ENCODE peak calls at places on chromosomes 11 and 22, in eight cellular contexts. Q is WERI-Rb-1, U is fibroblast of lung, W is spleen, Z is cardiac muscle cell, M is GM23248, S is lower leg skin, N is colonic mucosa. Y is an unnamed sample.

GRCh38 chr22:45242778-45243191 is 2.1 kb upstream of the KIAA0930 start:
- DNase-seq in M (no peak), N (peak), W (no peak), Z (peak), S (no peak), Q (peak), U (no peak), Y (no peak)

GRCh38 chr11:117983163-117983475 is 3.1 kb upstream of the IL10RA start:
- DNase-seq in N (peak), U (no peak), Q (no peak), M (no peak), Z (no peak), W (peak), S (peak), Y (no peak)

GRCh38 chr11:94602430-94603372 is 35.5 kb downstream of the PIWIL4 start:
- DNase-seq in N (no peak), W (no peak), M (peak), U (peak), S (no peak), Z (peak), Q (no peak), Y (peak)

GRCh38 chr11:57566035-57566504 is 1.4 kb downstream of the UBE2L6 start:
- DNase-seq in Q (no peak), S (no peak), N (peak), U (peak), Z (peak), W (no peak), M (peak), Y (peak)

GRCh38 chr11:119844808-119845207 is 115.8 kb upstream of the NECTIN1 start:
- DNase-seq in N (no peak), Q (no peak), M (no peak), Z (no peak), S (no peak), U (no peak), W (no peak), Y (no peak)

GRCh38 chr11:134573857-134574256 is 161.8 kb upstream of the B3GAT1 start:
- DNase-seq in Q (no peak), Z (no peak), N (no peak), U (no peak), S (no peak), W (no peak), M (no peak), Y (no peak)

GRCh38 chr11:69058501-69059270 is 10.0 kb downstream of the TPCN2 start:
- DNase-seq in W (no peak), M (no peak), U (no peak), N (no peak), Q (no peak), S (no peak), Z (no peak), Y (no peak)

GRCh38 chr11:67302571-67303131 is 679 bp upstream of the SSH3 start:
- DNase-seq in U (no peak), W (peak), Z (peak), N (peak), Q (peak), S (peak), M (peak), Y (no peak)

GRCh38 chr11:46363455-46363920 is 16.2 kb downstream of the DGKZ start:
- DNase-seq in M (peak), Z (no peak), U (peak), N (no peak), W (peak), Q (peak), S (no peak), Y (no peak)

GRCh38 chr11:84398017-84398626 is 1112.0 kb upstream of the CCDC90B start:
- DNase-seq in Z (peak), U (peak), W (no peak), S (no peak), N (no peak), Q (peak), M (peak), Y (peak)

GRCh38 chr11:120178441-120179070 is 32.3 kb upstream of the OAF start:
- DNase-seq in Z (no peak), Q (no peak), U (peak), S (peak), N (no peak), M (peak), W (peak), Y (no peak)

GRCh38 chr22:33952776-33953175 is 32.5 kb upstream of the LARGE1 start:
- DNase-seq in Z (no peak), M (no peak), N (no peak), W (no peak), U (no peak), Q (no peak), S (no peak), Y (no peak)
- H3K4me3 ChIP-seq in Z (no peak), M (no peak), N (no peak), W (no peak), U (no peak), Q (no peak), S (no peak), Y (no peak)

DNA sequence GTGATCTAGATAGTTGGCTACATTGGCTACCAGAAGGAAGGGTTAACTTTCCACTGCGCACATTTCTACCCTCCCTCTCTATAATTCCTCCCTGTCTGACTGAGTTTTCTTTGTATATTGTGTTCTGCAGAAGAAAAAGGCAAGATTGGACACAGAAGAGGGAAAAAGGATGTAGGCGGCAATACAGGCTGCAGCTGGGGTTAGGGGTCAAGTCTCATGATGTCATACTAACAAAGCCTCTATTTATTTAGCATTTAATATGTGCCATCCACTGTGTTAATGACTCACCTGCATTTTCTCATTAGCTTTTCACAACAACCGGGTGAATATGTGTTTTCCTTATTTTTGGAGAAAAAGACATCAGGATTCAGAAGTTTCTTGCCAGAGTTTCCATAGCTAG is 2.0 kb downstream of the FAM83F start:
- DNase-seq in Q (no peak), S (no peak), N (no peak), M (no peak), U (no peak), Z (no peak), W (no peak), Y (no peak)
- H3K4me3 ChIP-seq in Q (no peak), S (no peak), N (peak), M (no peak), U (no peak), Z (no peak), W (no peak), Y (no peak)

GRCh38 chr11:17075506-17075905 is 2.0 kb downstream of the RPS13 start:
- DNase-seq in Z (no peak), U (no peak), W (no peak), M (peak), Q (no peak), N (no peak), S (no peak), Y (no peak)
- H3K4me3 ChIP-seq in Z (no peak), U (no peak), W (no peak), M (peak), Q (no peak), N (no peak), S (no peak), Y (peak)

DNA sequence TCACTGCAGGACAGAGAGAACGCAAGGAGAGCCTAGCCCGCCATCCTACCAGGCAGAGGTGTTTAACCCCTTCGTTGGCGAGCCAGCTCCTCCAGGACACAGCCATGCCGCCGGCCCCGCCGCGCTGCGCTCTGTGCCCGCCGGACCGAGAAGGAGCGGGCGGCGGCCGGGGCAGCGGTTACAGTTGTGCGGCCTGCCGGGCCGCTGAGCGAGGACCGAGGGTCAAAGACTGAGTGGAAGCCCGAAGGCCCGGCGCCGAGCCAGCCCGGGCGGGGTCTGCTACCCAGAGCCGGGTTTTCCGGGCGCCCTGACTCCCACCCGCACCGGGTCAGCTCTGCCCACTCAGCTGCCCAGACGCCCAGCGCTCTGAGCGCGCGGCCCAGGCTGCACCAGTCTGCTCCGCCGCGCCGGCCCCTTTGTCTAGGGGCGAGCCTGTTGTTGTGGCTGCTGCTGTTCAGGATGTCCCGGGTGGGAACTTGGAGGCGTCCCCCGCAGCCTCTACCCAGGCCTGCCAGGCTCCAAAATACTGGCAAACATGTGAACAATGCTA is at the start of gene NOX4:
- DNase-seq in Q (no peak), M (peak), Z (peak), W (peak), U (peak), N (no peak), S (peak), Y (no peak)
- H3K4me3 ChIP-seq in Q (no peak), M (peak), Z (peak), W (peak), U (peak), N (peak), S (no peak), Y (no peak)

GRCh38 chr22:31230155-31230870 is 18.2 kb downstream of the LIMK2 start:
- DNase-seq in Q (no peak), W (no peak), S (no peak), U (peak), M (peak), N (no peak), Z (peak), Y (no peak)
- H3K4me3 ChIP-seq in Q (no peak), W (no peak), S (no peak), U (no peak), M (no peak), N (no peak), Z (no peak), Y (no peak)

DNA sequence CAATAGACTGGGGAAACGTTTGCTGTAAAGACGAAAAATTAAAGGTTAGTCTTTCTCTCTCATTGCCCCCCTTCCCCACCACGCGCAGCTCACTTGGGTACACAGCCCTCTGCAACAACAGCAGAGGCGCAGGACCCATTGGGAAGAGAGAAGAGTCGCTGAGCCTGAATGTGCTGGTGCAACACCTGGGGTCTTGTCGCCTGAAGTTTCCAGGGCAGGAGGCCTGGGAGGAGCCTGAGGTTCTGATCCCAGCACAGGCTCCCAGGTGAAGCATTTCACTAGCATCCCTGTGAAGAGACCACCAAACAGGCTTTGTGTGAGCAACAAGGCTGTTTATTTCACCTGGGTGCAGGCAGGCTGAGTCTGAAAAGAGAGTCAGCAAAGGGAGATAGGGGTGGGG is 116.2 kb upstream of the NTM start:
- DNase-seq in S (no peak), N (no peak), U (no peak), M (no peak), Z (no peak), W (no peak), Q (no peak), Y (no peak)
- H3K4me3 ChIP-seq in S (no peak), N (no peak), U (no peak), M (no peak), Z (no peak), W (no peak), Q (no peak), Y (no peak)

GRCh38 chr11:63277345-63277943 is 34.0 kb upstream of the SLC22A25 start:
- DNase-seq in U (no peak), M (no peak), W (no peak), N (no peak), Q (no peak), Z (no peak), S (no peak), Y (peak)

GRCh38 chr11:63282579-63282978 is 39.2 kb upstream of the SLC22A25 start:
- DNase-seq in U (no peak), M (no peak), N (no peak), W (no peak), Q (no peak), S (no peak), Z (no peak), Y (no peak)

DNA sequence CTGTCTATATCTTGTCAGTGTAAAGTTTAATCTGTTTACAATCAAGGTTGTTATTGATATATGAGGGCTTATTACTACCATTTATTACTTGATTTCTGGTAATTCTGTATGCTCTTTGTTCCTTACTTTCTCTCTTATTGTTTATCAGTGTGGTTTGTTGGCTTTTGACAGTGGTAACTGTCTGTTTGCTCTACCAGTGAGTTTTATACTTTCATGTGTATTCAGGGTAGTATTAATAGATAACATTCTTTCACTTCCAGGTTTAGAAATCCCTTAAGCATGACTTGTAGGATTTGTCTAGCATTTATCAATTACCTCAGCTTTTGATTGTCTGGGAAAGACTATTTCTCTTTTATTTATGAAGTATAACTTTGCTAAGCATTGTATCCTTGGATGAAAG is 37.5 kb upstream of the SLC22A25 start:
- DNase-seq in U (no peak), N (no peak), W (no peak), Z (no peak), M (no peak), Q (no peak), S (no peak), Y (no peak)
- H3K4me3 ChIP-seq in U (no peak), N (no peak), W (no peak), Z (no peak), M (no peak), Q (no peak), S (no peak), Y (no peak)

DNA sequence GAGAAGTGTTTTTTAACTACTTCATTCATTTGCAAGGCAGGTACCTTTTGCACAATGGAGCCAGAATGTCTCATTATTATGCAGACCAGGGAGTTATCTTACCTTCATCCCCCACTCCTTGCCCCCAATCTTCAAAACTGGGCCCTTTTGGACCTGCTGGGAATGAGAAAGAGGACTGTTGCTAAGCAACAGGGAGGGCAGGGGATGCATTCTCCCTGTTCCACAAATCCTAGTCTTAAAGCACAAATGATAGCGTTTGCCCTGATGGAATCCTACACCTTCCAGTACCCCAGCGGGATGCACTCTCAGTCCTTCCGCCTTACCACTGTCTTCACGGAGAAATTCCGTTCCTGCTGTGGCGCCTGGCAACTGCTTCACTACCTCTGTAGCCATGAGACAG is 4.1 kb upstream of the KCNJ1 start:
- DNase-seq in U (no peak), Q (no peak), M (no peak), W (no peak), N (no peak), Z (no peak), S (no peak), Y (no peak)
- H3K4me3 ChIP-seq in U (no peak), Q (no peak), M (no peak), W (no peak), N (no peak), Z (no peak), S (no peak), Y (no peak)

GRCh38 chr22:41598081-41598480 is 8.4 kb upstream of the PMM1 start:
- DNase-seq in Z (peak), U (peak), W (peak), M (peak), Q (no peak), S (no peak), N (no peak), Y (no peak)
- H3K4me3 ChIP-seq in Z (no peak), U (no peak), W (no peak), M (peak), Q (no peak), S (no peak), N (no peak), Y (no peak)

GRCh38 chr22:30307026-30307574 is 17.8 kb upstream of the CASTOR1 start:
- DNase-seq in Z (no peak), S (no peak), W (no peak), Q (no peak), N (no peak), U (no peak), M (no peak), Y (peak)
- H3K4me3 ChIP-seq in Z (no peak), S (no peak), W (no peak), Q (no peak), N (no peak), U (no peak), M (no peak), Y (peak)

Y was measured in Jurkat, Clone E6-1.